ENCODE peak calls at places on chromosomes 5 and 9, in eight cellular contexts. L, H, I, V, Z, U, Q and K are unnamed samples.

GRCh38 chr5:15834596-15835245 is 334.7 kb downstream of the FBXL7 start:
- DNase-seq in U (peak), Q (no peak), L (no peak), I (no peak), Z (no peak), V (peak), H (peak), K (no peak)

GRCh38 chr9:104386425-104387069 is 117.5 kb upstream of the OR13F1 start:
- DNase-seq in L (no peak), I (no peak), Q (no peak), H (peak), U (peak), Z (peak), V (peak), K (no peak)

GRCh38 chr9:128072144-128073021 is 4.4 kb downstream of the SLC25A25 start:
- DNase-seq in Z (no peak), H (peak), V (no peak), L (peak), I (peak), Q (peak), U (peak), K (peak)

GRCh38 chr9:28882528-28882927 is 1309.2 kb upstream of the C9orf72 start:
- DNase-seq in U (no peak), I (no peak), H (no peak), L (no peak), V (no peak), Z (no peak), Q (no peak), K (no peak)

GRCh38 chr9:33106827-33107621 is 30.6 kb upstream of the SMU1 start:
- DNase-seq in H (peak), U (peak), L (no peak), Z (no peak), V (peak), Q (peak), I (no peak), K (no peak)

GRCh38 chr9:3929345-3930150 is 370.3 kb downstream of the GLIS3 start:
- DNase-seq in U (no peak), V (no peak), H (no peak), Q (no peak), I (no peak), L (no peak), Z (no peak), K (no peak)

GRCh38 chr5:61755726-61756125 is 423.7 kb downstream of the ZSWIM6 start:
- DNase-seq in V (no peak), Q (no peak), H (no peak), Z (no peak), I (no peak), U (no peak), L (no peak), K (no peak)

GRCh38 chr5:91277093-91277626 is 106.0 kb downstream of the ARRDC3 start:
- DNase-seq in Z (no peak), H (no peak), U (no peak), Q (no peak), I (no peak), L (no peak), V (no peak), K (no peak)

GRCh38 chr9:103867886-103868285 is 226.2 kb upstream of the SMC2 start:
- DNase-seq in Q (no peak), L (no peak), Z (no peak), I (no peak), V (no peak), U (no peak), H (peak), K (no peak)

GRCh38 chr9:104914458-104914857 is 13.5 kb downstream of the ABCA1 start:
- DNase-seq in I (no peak), Q (no peak), H (no peak), Z (no peak), U (no peak), V (no peak), L (no peak), K (no peak)

GRCh38 chr5:170179626-170180025 is 53.2 kb upstream of the C5orf58 start:
- DNase-seq in V (no peak), Z (no peak), I (no peak), Q (no peak), L (no peak), H (no peak), U (no peak), K (no peak)

GRCh38 chr5:395156-395920 is 47.6 kb upstream of the EXOC3 start:
- DNase-seq in Q (no peak), L (no peak), I (no peak), H (peak), Z (peak), U (peak), V (no peak), K (no peak)

GRCh38 chr9:36031774-36032565 is 4.7 kb upstream of the RECK start:
- DNase-seq in U (no peak), Z (no peak), L (no peak), V (no peak), H (no peak), Q (no peak), I (no peak), K (no peak)

GRCh38 chr5:34598177-34598794 is 57.8 kb upstream of the RAI14 start:
- DNase-seq in I (no peak), V (no peak), U (peak), Q (peak), H (peak), Z (no peak), L (no peak), K (peak)

GRCh38 chr9:130138791-130139190 is 33.4 kb upstream of the NCS1 start:
- DNase-seq in V (no peak), L (no peak), H (peak), U (peak), I (no peak), Z (no peak), Q (peak), K (peak)

GRCh38 chr5:54411176-54411575 is 44.3 kb upstream of the HSPB3 start:
- DNase-seq in U (no peak), Z (no peak), Q (no peak), L (no peak), V (no peak), H (no peak), I (no peak), K (no peak)

GRCh38 chr5:38265546-38266179 is 7.3 kb downstream of the EGFLAM start:
- DNase-seq in Q (peak), I (no peak), H (peak), V (peak), Z (peak), L (no peak), U (peak), K (no peak)

GRCh38 chr9:131475956-131476776 is 26.6 kb upstream of the POMT1 start:
- DNase-seq in Q (no peak), Z (peak), U (no peak), I (no peak), H (no peak), V (peak), L (peak), K (no peak)

GRCh38 chr5:131466171-131466766 is 168.8 kb downstream of the RAPGEF6 start:
- DNase-seq in H (peak), U (no peak), Q (no peak), Z (no peak), V (no peak), I (no peak), L (no peak), K (no peak)

GRCh38 chr9:98678244-98678842 is 30.4 kb downstream of the GABBR2 start:
- DNase-seq in V (peak), Q (no peak), Z (no peak), I (no peak), U (peak), H (peak), L (no peak), K (no peak)

GRCh38 chr9:2234371-2234893 is 219.3 kb downstream of the SMARCA2 start:
- DNase-seq in Z (peak), Q (peak), I (no peak), U (no peak), H (no peak), V (no peak), L (no peak), K (no peak)

GRCh38 chr5:123456242-123456641 is 33.0 kb upstream of the CEP120 start:
- DNase-seq in Z (no peak), Q (no peak), H (no peak), L (no peak), U (no peak), V (no peak), I (no peak), K (no peak)

GRCh38 chr5:2250365-2250950 is 367.7 kb upstream of the IRX4 start:
- DNase-seq in I (no peak), L (no peak), H (no peak), Z (no peak), V (no peak), Q (no peak), U (no peak), K (no peak)

GRCh38 chr5:171367424-171368370 is 20.0 kb upstream of the NPM1 start:
- DNase-seq in L (peak), I (no peak), U (no peak), H (peak), Z (no peak), Q (no peak), V (no peak), K (no peak)

GRCh38 chr9:79129865-79130480 is 441.8 kb upstream of the TLE4 start:
- DNase-seq in Z (peak), I (no peak), L (no peak), Q (peak), V (peak), U (peak), H (peak), K (no peak)

GRCh38 chr5:159805021-159805420 is 111.3 kb upstream of the ADRA1B start:
- DNase-seq in V (no peak), Z (no peak), L (no peak), Q (no peak), H (no peak), U (no peak), I (no peak), K (no peak)

GRCh38 chr9:133237271-133237731 is 28.3 kb upstream of the OBP2B start:
- DNase-seq in V (no peak), Z (no peak), L (peak), Q (no peak), I (no peak), U (peak), H (peak), K (no peak)

GRCh38 chr9:133236291-133237071 is 27.4 kb upstream of the OBP2B start:
- DNase-seq in L (peak), U (no peak), Q (no peak), V (no peak), I (no peak), Z (peak), H (no peak), K (no peak)

GRCh38 chr9:133238851-133239532 is 29.9 kb upstream of the OBP2B start:
- DNase-seq in I (peak), H (peak), V (peak), U (peak), Z (peak), L (peak), Q (peak), K (no peak)

GRCh38 chr9:133239533-133240090 is 30.6 kb upstream of the OBP2B start:
- DNase-seq in I (no peak), Z (peak), V (no peak), H (no peak), Q (no peak), U (no peak), L (peak), K (no peak)

GRCh38 chr9:133238272-133238850 is 29.3 kb upstream of the OBP2B start:
- DNase-seq in Q (peak), U (peak), H (peak), Z (peak), V (peak), I (peak), L (peak), K (no peak)
- H3K4me3 ChIP-seq in Q (peak), U (peak), H (peak), Z (no peak), V (peak), I (peak), L (peak), K (peak)

GRCh38 chr9:69898714-69899209 is 78.1 kb downstream of the CFAP95 start:
- DNase-seq in U (peak), L (no peak), I (no peak), H (peak), V (no peak), Q (no peak), Z (no peak), K (no peak)

GRCh38 chr9:69905291-69905690 is 84.7 kb downstream of the CFAP95 start:
- DNase-seq in V (no peak), L (no peak), Z (no peak), I (no peak), U (no peak), H (no peak), Q (no peak), K (no peak)

GRCh38 chr9:69899491-69899890 is 78.9 kb downstream of the CFAP95 start:
- DNase-seq in H (no peak), Q (no peak), L (no peak), Z (no peak), I (no peak), U (peak), V (no peak), K (no peak)

GRCh38 chr9:69895659-69896058 is 75.0 kb downstream of the CFAP95 start:
- DNase-seq in Z (no peak), Q (no peak), V (no peak), U (no peak), I (no peak), H (no peak), L (no peak), K (no peak)

GRCh38 chr9:69900406-69900805 is 79.8 kb downstream of the CFAP95 start:
- DNase-seq in V (no peak), Z (no peak), H (peak), Q (no peak), I (no peak), U (peak), L (no peak), K (no peak)
- TF ChIP-seq CTCF in V (no peak), Z (no peak), H (no peak), Q (no peak), I (no peak), U (no peak), L (no peak), K (no peak)

GRCh38 chr5:134131165-134131564 is 16.7 kb downstream of the TCF7 start:
- DNase-seq in V (no peak), U (no peak), I (no peak), Q (no peak), H (no peak), L (peak), Z (no peak), K (no peak)
- H3K4me3 ChIP-seq in V (no peak), U (no peak), I (peak), Q (no peak), H (no peak), L (no peak), Z (no peak), K (no peak)

GRCh38 chr5:78295035-78295961 is 800 bp upstream of the AP3B1 start:
- DNase-seq in L (peak), Z (peak), I (peak), U (no peak), V (peak), Q (peak), H (no peak), K (no peak)
- TF ChIP-seq CTCF in L (no peak), Z (peak), I (peak), U (peak), V (peak), Q (no peak), H (peak), K (peak)

DNA sequence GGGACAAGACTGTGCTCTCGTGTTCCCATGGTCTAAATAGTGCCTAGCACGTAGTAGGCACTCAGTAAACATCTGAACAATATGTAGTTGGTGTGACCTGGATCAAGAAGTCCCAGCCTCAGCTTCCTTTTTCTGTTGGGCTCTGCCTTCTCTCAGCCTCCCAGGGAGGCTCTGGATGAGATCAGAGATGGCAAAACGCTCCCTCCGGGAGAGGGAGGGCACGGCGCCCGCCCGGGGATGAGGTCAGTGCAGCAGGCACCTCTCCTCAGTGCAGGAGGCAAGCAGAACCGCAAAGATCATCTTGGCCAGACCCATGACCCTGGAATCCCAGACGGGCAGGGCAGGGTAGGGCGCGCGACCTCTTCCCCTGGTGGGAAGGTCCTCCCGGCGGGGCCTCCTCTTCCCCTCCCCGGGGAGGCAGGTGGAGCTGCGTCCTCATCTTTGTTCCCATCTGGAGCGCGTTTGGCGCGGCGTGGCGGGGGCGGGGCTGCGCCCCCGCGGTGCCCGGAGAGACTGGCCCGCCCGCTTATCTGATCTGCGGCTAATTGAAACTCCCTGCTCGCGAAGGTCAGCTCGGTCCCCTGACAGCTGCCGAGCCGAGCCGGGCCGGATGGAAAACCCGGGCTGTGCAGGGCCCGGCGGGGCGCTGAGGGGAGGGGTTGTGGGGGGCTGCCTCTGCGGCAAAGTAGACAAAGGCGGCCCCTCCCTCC is 60.9 kb downstream of the CXXC5 start:
- DNase-seq in Q (peak), L (peak), H (peak), V (peak), I (no peak), Z (peak), U (peak), K (no peak)
- H3K4me3 ChIP-seq in Q (peak), L (peak), H (peak), V (peak), I (peak), Z (peak), U (no peak), K (peak)

GRCh38 chr9:136565722-136566552 is 20.1 kb upstream of the NOTCH1 start:
- DNase-seq in Q (no peak), Z (no peak), L (peak), I (no peak), H (no peak), V (no peak), U (no peak), K (no peak)

GRCh38 chr9:136565075-136565721 is 19.4 kb upstream of the NOTCH1 start:
- DNase-seq in Q (peak), U (no peak), V (no peak), L (peak), Z (no peak), H (no peak), I (no peak), K (no peak)

GRCh38 chr9:136562746-136563506 is 17.1 kb upstream of the NOTCH1 start:
- DNase-seq in H (no peak), I (no peak), Z (no peak), L (peak), Q (no peak), U (peak), V (no peak), K (no peak)

GRCh38 chr9:136563646-136564321 is 17.9 kb upstream of the NOTCH1 start:
- DNase-seq in H (no peak), I (no peak), V (no peak), Z (no peak), L (peak), Q (no peak), U (no peak), K (no peak)

DNA sequence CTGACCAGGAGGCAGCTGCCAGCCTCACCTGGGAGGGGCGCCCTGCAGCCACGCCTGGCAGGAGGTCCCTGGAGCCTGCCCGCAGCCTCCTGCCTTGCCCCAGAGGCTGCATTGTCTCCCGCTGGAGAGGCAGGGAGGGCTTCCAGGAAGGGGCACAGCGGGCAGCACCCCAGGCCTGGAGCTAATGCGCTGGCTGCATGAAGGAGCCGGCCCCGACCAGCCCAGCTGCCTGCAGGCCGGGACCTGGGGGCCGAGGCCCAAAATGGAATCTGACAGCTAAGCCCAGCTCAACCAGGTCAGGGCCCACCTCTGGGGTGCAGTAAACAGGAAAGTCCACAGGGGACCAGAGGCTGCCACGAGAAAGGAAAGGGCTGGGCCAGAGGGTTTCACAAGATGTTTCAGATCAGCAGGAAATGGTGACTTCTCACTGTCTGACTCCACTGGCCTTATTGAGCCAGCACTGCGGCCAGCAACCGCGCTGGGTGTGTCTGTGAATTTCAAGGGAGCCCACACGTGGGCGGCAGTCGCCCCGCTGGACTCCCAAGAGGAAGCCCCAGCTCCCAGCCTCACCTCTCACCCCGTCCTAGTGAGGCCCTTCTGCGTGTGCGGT is 18.6 kb upstream of the NOTCH1 start:
- DNase-seq in Z (no peak), I (no peak), U (no peak), V (no peak), L (peak), H (peak), Q (peak), K (no peak)
- TF ChIP-seq CTCF in Z (no peak), I (no peak), U (no peak), V (peak), L (no peak), H (peak), Q (no peak), K (no peak)